ENCODE peak calls at places on chromosome 12, in five cellular contexts. Y is esophagus squamous epithelium; K is stimulated activated CD8-positive, alpha-beta memory T cell treated with anti-CD3 and anti-CD28 coated beads, Interleukin-15, amount 100 ng/mL, for 1 hour; I is occipital lobe; E is NCI-H460. L is an unnamed sample.

GRCh38 chr12:30847259-30847658 is 79.3 kb upstream of the TSPAN11 start:
- DNase-seq in Y (no peak), E (peak; percentile 68), I (no peak), K (no peak), L (peak; percentile 50)

GRCh38 chr12:15563683-15564082 is 225.5 kb downstream of the EPS8 start:
- DNase-seq in E (no peak), Y (no peak), K (no peak), I (no peak), L (no peak)

GRCh38 chr12:54439521-54440255 is 20.6 kb upstream of the ITGA5 start:
- DNase-seq in Y (no peak), K (no peak), E (peak; percentile 65), I (no peak), L (no peak)

GRCh38 chr12:31966558-31967205 is 7.5 kb downstream of the RESF1 start:
- DNase-seq in Y (no peak), E (no peak), I (no peak), K (no peak), L (no peak)

GRCh38 chr12:57581802-57582201 is 9.2 kb upstream of the PIP4K2C start:
- DNase-seq in K (no peak), I (no peak), Y (no peak), E (no peak), L (no peak)

GRCh38 chr12:80814453-80814852 is 97.7 kb downstream of the MYF5 start:
- DNase-seq in Y (no peak), E (no peak), K (no peak), I (no peak), L (no peak)

GRCh38 chr12:76919388-76920181 is 40.8 kb upstream of the CSRP2 start:
- DNase-seq in I (no peak), Y (no peak), E (no peak), K (no peak), L (no peak)

GRCh38 chr12:57194253-57194652 is 22.3 kb upstream of the NXPH4 start:
- DNase-seq in Y (no peak), E (no peak), I (no peak), K (no peak), L (no peak)

GRCh38 chr12:132069336-132069985 is 74.7 kb downstream of the DDX51 start:
- DNase-seq in I (no peak), K (no peak), E (no peak), Y (no peak), L (no peak)

GRCh38 chr12:120962487-120963054 is 15.8 kb upstream of the HNF1A start:
- DNase-seq in I (no peak), Y (no peak), E (no peak), K (no peak), L (no peak)

GRCh38 chr12:56957229-56958052 is at the start of gene RDH16:
- DNase-seq in I (no peak), Y (no peak), K (no peak), E (no peak), L (peak; percentile 4)

GRCh38 chr12:102958830-102959176 is 1.3 kb downstream of the ASCL1 start:
- DNase-seq in Y (no peak), E (no peak), K (no peak), I (no peak), L (no peak)

GRCh38 chr12:13956060-13956590 is 25.3 kb downstream of the GRIN2B start:
- DNase-seq in Y (no peak), K (no peak), E (no peak), I (peak; percentile 26), L (no peak)

GRCh38 chr12:132153501-132154340 is 9.5 kb downstream of the NOC4L start:
- DNase-seq in Y (no peak), E (peak; percentile 67), K (peak; percentile 38), I (no peak), L (peak; percentile 69)

GRCh38 chr12:124939428-124940142 is 25.1 kb upstream of the UBC start:
- DNase-seq in K (peak; percentile 78), Y (no peak), I (no peak), E (peak; percentile 95), L (peak; percentile 80)

GRCh38 chr12:6960291-6961277 is 9.4 kb downstream of the PTPN6 start:
- DNase-seq in I (no peak), E (no peak), K (no peak), Y (no peak), L (peak; percentile 39)

GRCh38 chr12:48414046-48414445 is 58.3 kb upstream of the ANP32D start:
- DNase-seq in I (peak; percentile 26), E (no peak), K (no peak), Y (no peak), L (no peak)

GRCh38 chr12:124739953-124740561 is 123.6 kb downstream of the SCARB1 start:
- DNase-seq in K (no peak), I (no peak), E (no peak), Y (no peak), L (no peak)

GRCh38 chr12:112307219-112308062 is 74.8 kb downstream of the HECTD4 start:
- DNase-seq in Y (no peak), E (no peak), I (no peak), K (no peak), L (no peak)

GRCh38 chr12:100359822-100360221 is 2.9 kb downstream of the SLC17A8 start:
- DNase-seq in I (no peak), K (no peak), E (no peak), Y (no peak), L (no peak)

GRCh38 chr12:124458992-124459851 is 108.2 kb downstream of the NCOR2 start:
- DNase-seq in E (no peak), Y (no peak), K (no peak), I (no peak), L (no peak)

GRCh38 chr12:4809013-4809448 is 88.8 kb downstream of the GALNT8 start:
- DNase-seq in Y (no peak), E (no peak), I (no peak), K (no peak), L (no peak)

GRCh38 chr12:78118486-78118885 is 287.8 kb downstream of the NAV3 start:
- DNase-seq in I (no peak), Y (no peak), K (no peak), E (no peak), L (no peak)

GRCh38 chr12:132162508-132163031 is 18.3 kb downstream of the NOC4L start:
- DNase-seq in Y (no peak), I (no peak), K (no peak), E (no peak), L (no peak)

GRCh38 chr12:56629459-56630179 is 507 bp downstream of the BAZ2A start:
- DNase-seq in Y (no peak), E (no peak), K (peak; percentile 8), I (peak; percentile 47), L (no peak)

GRCh38 chr12:46661161-46661845 is 164.5 kb downstream of the SLC38A4 start:
- DNase-seq in E (peak; percentile 90), I (no peak), Y (no peak), K (no peak), L (no peak)

GRCh38 chr12:131724534-131724933 is 13.6 kb downstream of the SFSWAP start:
- DNase-seq in E (no peak), K (no peak), Y (no peak), I (no peak), L (no peak)

GRCh38 chr12:946212-946611 is 3.3 kb downstream of the RAD52 start:
- DNase-seq in E (no peak), I (no peak), K (no peak), Y (no peak), L (no peak)